ENCODE peak calls at places on chromosomes 11 and 22, in seven cellular contexts. V is WERI-Rb-1; C is stimulated activated CD4-positive, alpha-beta T cell treated with anti-CD3 and anti-CD28 coated beads, Interleukin-4, amount 100 ng/mL, for 24 hours; K is effector CD4-positive, alpha-beta T cell; S is GM23338; G is EL; J is ACHN. E is an unnamed sample.

GRCh38 chr11:79043726-79044125 is 397.1 kb downstream of the TENM4 start:
- DNase-seq in V (no peak), C (no peak), K (no peak), S (no peak), G (no peak), J (no peak), E (no peak)

GRCh38 chr11:111707691-111708067 is 58.5 kb downstream of the PPP2R1B start:
- DNase-seq in V (no peak), C (no peak), K (no peak), S (no peak), G (no peak), J (no peak), E (no peak)

GRCh38 chr11:129618046-129618569 is 197.5 kb upstream of the TMEM45B start:
- DNase-seq in V (no peak), C (no peak), K (no peak), S (peak), G (no peak), J (no peak), E (no peak)

GRCh38 chr11:32440920-32441319 is 5.6 kb upstream of the WT1 start:
- DNase-seq in V (no peak), C (no peak), K (no peak), S (peak), G (no peak), J (no peak), E (no peak)

GRCh38 chr11:125956371-125956770 is 10.5 kb downstream of the VSIG10L2 start:
- DNase-seq in V (no peak), C (no peak), K (no peak), S (no peak), G (no peak), J (no peak), E (no peak)

GRCh38 chr11:69546735-69547370 is 65.4 kb downstream of the LINC01488 start:
- DNase-seq in V (no peak), C (peak), K (no peak), S (no peak), G (no peak), J (no peak), E (no peak)

GRCh38 chr11:70537576-70538571 is 139.5 kb downstream of the CTTN start:
- DNase-seq in V (peak), C (no peak), K (no peak), S (no peak), G (no peak), J (no peak), E (no peak)

GRCh38 chr22:20239951-20240773 is 28.0 kb downstream of the RTN4R start:
- DNase-seq in V (peak), C (no peak), K (no peak), S (peak), G (no peak), J (no peak), E (peak)

GRCh38 chr22:31342389-31343125 is 3.6 kb downstream of the PATZ1 start:
- DNase-seq in V (no peak), C (no peak), K (no peak), S (peak), G (no peak), J (no peak), E (no peak)

GRCh38 chr11:70059971-70060370 is 18.1 kb upstream of the ANO1 start:
- DNase-seq in V (no peak), C (no peak), K (no peak), S (no peak), G (no peak), J (no peak), E (peak)